ENCODE peak calls at places on chromosomes 7 and 10, in nine cellular contexts. I, E, C, Z, L, D, G, T and M are unnamed samples.

GRCh38 chr7:21371371-21371770 is 56.5 kb upstream of the SP4 start:
- DNase-seq in I (no peak), E (no peak), C (no peak), Z (no peak), L (peak; percentile 39), D (no peak), G (no peak), T (no peak), M (no peak)

GRCh38 chr10:51896849-51897248 is 197.5 kb upstream of the CSTF2T start:
- DNase-seq in I (no peak), E (no peak), C (no peak), Z (no peak), L (no peak), D (no peak), G (no peak), T (no peak), M (no peak)

GRCh38 chr10:65907199-65907712 is 1018.6 kb upstream of the LRRTM3 start:
- DNase-seq in I (no peak), E (no peak), C (no peak), Z (no peak), L (no peak), D (no peak), G (no peak), T (no peak), M (no peak)

GRCh38 chr7:97819161-97819560 is 53.0 kb downstream of the ASNS start:
- DNase-seq in I (no peak), E (no peak), C (no peak), Z (no peak), L (peak; percentile 6), D (no peak), G (no peak), T (no peak), M (no peak)

GRCh38 chr10:1574719-1575118 is 162.6 kb downstream of the ADARB2 start:
- DNase-seq in I (no peak), E (no peak), C (no peak), Z (no peak), L (no peak), D (no peak), G (no peak), T (no peak), M (no peak)

GRCh38 chr7:130151591-130152269 is 53.5 kb downstream of the TMEM209 start:
- DNase-seq in I (no peak), E (no peak), C (no peak), Z (no peak), L (no peak), D (no peak), G (no peak), T (no peak), M (no peak)

GRCh38 chr10:23525406-23525805 is 86.5 kb downstream of the OTUD1 start:
- DNase-seq in I (peak; percentile 19), E (peak; percentile 65), C (peak; percentile 19), Z (no peak), L (no peak), D (no peak), G (no peak), T (no peak), M (no peak)

GRCh38 chr10:90788987-90789386 is 68.9 kb downstream of the HTR7 start:
- DNase-seq in I (no peak), E (no peak), C (no peak), Z (no peak), L (no peak), D (no peak), G (no peak), T (no peak), M (no peak)

GRCh38 chr10:88117227-88117626 is 253.8 kb downstream of the PTEN start:
- DNase-seq in I (no peak), E (no peak), C (no peak), Z (no peak), L (no peak), D (no peak), G (no peak), T (no peak), M (no peak)

GRCh38 chr10:113891476-113891875 is 37.0 kb downstream of the NHLRC2 start:
- DNase-seq in I (no peak), E (no peak), C (no peak), Z (no peak), L (no peak), D (no peak), G (no peak), T (no peak), M (peak; percentile 41)
- TF ChIP-seq CTCF in I (no peak), E (no peak), C (no peak), Z (peak; percentile 29), L (no peak), D (no peak), G (no peak), T (peak; percentile 29), M (no peak)

DNA sequence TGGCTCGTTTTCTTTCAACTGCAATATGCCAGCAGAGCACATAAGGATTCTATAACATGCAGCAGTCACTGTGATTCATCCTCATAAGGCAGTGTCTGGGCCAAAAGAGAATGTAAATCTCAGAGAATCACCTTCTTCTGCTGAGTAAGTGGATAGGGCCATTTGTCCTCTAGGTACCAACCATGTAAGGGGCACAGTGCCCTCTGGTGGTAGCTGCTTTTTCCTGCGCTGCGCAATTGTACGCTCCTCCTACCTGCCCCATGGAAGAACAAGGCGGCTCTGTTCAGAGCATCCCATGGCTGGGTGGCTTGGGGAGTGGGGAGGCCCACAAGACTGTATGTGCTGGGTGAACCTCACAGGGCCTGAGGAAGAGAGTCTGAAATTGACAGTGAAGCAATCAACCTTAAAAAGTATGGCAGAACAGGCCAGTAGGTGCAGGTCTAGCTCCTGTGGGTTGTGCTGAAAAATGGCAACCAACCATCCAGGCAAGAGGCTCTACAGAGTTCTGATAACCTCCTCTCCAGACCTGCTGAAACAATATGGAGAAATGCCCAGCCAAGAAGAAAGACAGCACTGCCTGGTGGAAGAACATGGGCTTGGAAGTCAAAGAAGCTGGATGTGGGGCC is 78.7 kb upstream of the C10orf90 start:
- DNase-seq in I (peak; percentile 63), E (peak; percentile 83), C (peak; percentile 67), Z (peak; percentile 53), L (peak; percentile 90), D (peak; percentile 53), G (no peak), T (peak; percentile 77), M (peak; percentile 73)
- H3K36me3 ChIP-seq in I (no peaks in the 10 kb centered on the region), E (no peaks in the 10 kb centered on the region), C (no peaks in the 10 kb centered on the region), Z (no peaks in the 10 kb centered on the region), L (no peaks in the 10 kb centered on the region), D (no peaks in the 10 kb centered on the region), G (no peaks in the 10 kb centered on the region), T (no peaks in the 10 kb centered on the region), M (no peaks in the 10 kb centered on the region)

GRCh38 chr10:31515819-31516402 is 196.9 kb downstream of the ZEB1 start:
- DNase-seq in I (no peak), E (no peak), C (no peak), Z (no peak), L (no peak), D (no peak), G (no peak), T (no peak), M (no peak)

GRCh38 chr10:31509989-31510388 is 191.0 kb downstream of the ZEB1 start:
- DNase-seq in I (no peak), E (no peak), C (no peak), Z (no peak), L (no peak), D (no peak), G (no peak), T (no peak), M (no peak)

GRCh38 chr10:31520982-31521381 is 202.0 kb downstream of the ZEB1 start:
- DNase-seq in I (no peak), E (no peak), C (no peak), Z (no peak), L (no peak), D (no peak), G (no peak), T (no peak), M (no peak)

GRCh38 chr10:31515116-31515515 is 196.1 kb downstream of the ZEB1 start:
- DNase-seq in I (no peak), E (no peak), C (no peak), Z (no peak), L (no peak), D (no peak), G (no peak), T (no peak), M (no peak)
- H3K4me3 ChIP-seq in I (no peak overlapping the region), E (no peak overlapping the region), C (no peak overlapping the region), Z (no peak overlapping the region), L (no peak overlapping the region), D (no peak overlapping the region), G (no peak overlapping the region), T (no peak overlapping the region), M (no peak overlapping the region)

GRCh38 chr7:68461430-68461829 is 1136.8 kb upstream of the AUTS2 start:
- DNase-seq in I (no peak), E (no peak), C (no peak), Z (no peak), L (no peak), D (no peak), G (no peak), T (no peak), M (no peak)
- TF ChIP-seq CTCF in I (no peak), E (no peak), C (no peak), Z (no peak), L (no peak), D (no peak), G (no peak), T (no peak), M (no peak)

GRCh38 chr7:124041439-124041838 is 8.6 kb upstream of the TMEM229A start:
- DNase-seq in I (no peak), E (no peak), C (no peak), Z (no peak), L (no peak), D (no peak), G (no peak), T (no peak), M (no peak)
- H3K36me3 ChIP-seq in I (no peaks in the 10 kb centered on the region), E (no peaks in the 10 kb centered on the region), C (no peaks in the 10 kb centered on the region), Z (no peaks in the 10 kb centered on the region), L (no peaks in the 10 kb centered on the region), D (no peaks in the 10 kb centered on the region), G (no peaks in the 10 kb centered on the region), T (no peaks in the 10 kb centered on the region), M (no peaks in the 10 kb centered on the region)